ENCODE peak calls at places on chromosomes 6 and 20, in four cellular contexts. F is endodermal cell, W is WERI-Rb-1, H is stomach. K is an unnamed sample.
A peak's percentile ranks its signal among the peaks of the same experiment; 100 is the strongest.

GRCh38 chr6:139625081-139625939 is 250.9 kb upstream of the CITED2 start:
- DNase-seq in H (no peak), F (no peak), W (no peak), K (no peak)

GRCh38 chr6:27237089-27237723 is 10.3 kb upstream of the PRSS16 start:
- DNase-seq in F (peak; percentile 87), W (no peak), H (no peak), K (no peak)

GRCh38 chr6:170021579-170021978 is 269.3 kb downstream of the DLL1 start:
- DNase-seq in F (peak; percentile 18), W (no peak), H (peak; percentile 15), K (no peak)

GRCh38 chr6:80771941-80772340 is 665.5 kb downstream of the BCKDHB start:
- DNase-seq in H (no peak), W (no peak), F (peak; percentile 82), K (peak; percentile 10)

GRCh38 chr6:42877695-42878094 is 1.7 kb upstream of the RPL7L1 start:
- DNase-seq in F (no peak), H (no peak), W (no peak), K (no peak)

GRCh38 chr20:38171301-38172010 is 6.4 kb upstream of the TGM2 start:
- DNase-seq in F (no peak), H (no peak), W (peak; percentile 60), K (no peak)

GRCh38 chr6:133837801-133838349 is 51.0 kb upstream of the TCF21 start:
- DNase-seq in F (peak; percentile 96), W (peak; percentile 40), H (peak; percentile 77), K (no peak)

GRCh38 chr20:5135363-5136012 is 8.7 kb downstream of the CDS2 start:
- DNase-seq in F (peak; percentile 55), H (no peak), W (no peak), K (no peak)

GRCh38 chr6:128919831-128920230 is 36.9 kb downstream of the LAMA2 start:
- DNase-seq in W (no peak), F (no peak), H (no peak), K (no peak)

GRCh38 chr6:13427838-13428527 is 59.4 kb downstream of the GFOD1 start:
- DNase-seq in H (peak; percentile 31), W (no peak), F (peak; percentile 84), K (no peak)

GRCh38 chr6:134868812-134869211 is 81.1 kb downstream of the ALDH8A1 start:
- DNase-seq in F (no peak), H (no peak), W (no peak), K (no peak)

DNA sequence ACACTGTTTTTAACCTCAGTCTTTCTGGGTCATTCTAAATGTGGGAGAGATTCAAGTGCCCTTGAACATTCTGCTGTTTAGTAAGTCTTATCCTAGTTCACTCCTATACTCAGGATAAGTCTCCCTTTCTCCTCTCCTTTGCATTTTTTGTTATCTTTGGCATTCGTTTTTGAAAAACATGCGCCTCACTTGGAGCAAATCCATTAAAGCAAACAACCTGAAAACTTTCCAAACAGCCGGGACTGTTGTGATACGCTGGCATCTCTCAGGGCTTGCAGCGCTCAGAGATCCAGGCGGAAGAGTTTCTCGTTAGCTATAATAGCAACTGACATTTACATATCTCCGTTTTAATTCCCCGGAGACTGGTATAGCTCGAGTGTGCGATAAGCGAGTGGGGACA is 114.4 kb upstream of the SOX4 start:
- DNase-seq in F (no peak), H (no peak), W (no peak), K (peak; percentile 8)
- H3K4me3 ChIP-seq in F (no peak overlapping the region), H (no peak overlapping the region), W (no peak overlapping the region), K (no peak overlapping the region)

GRCh38 chr6:41846666-41847237 is 48.4 kb downstream of the USP49 start:
- DNase-seq in W (peak; percentile 89), F (peak; percentile 85), H (peak; percentile 53), K (peak; percentile 79)
- H3K4me3 ChIP-seq in W (no peak overlapping the region), F (no peak overlapping the region), H (no peak overlapping the region), K (no peak overlapping the region)

DNA sequence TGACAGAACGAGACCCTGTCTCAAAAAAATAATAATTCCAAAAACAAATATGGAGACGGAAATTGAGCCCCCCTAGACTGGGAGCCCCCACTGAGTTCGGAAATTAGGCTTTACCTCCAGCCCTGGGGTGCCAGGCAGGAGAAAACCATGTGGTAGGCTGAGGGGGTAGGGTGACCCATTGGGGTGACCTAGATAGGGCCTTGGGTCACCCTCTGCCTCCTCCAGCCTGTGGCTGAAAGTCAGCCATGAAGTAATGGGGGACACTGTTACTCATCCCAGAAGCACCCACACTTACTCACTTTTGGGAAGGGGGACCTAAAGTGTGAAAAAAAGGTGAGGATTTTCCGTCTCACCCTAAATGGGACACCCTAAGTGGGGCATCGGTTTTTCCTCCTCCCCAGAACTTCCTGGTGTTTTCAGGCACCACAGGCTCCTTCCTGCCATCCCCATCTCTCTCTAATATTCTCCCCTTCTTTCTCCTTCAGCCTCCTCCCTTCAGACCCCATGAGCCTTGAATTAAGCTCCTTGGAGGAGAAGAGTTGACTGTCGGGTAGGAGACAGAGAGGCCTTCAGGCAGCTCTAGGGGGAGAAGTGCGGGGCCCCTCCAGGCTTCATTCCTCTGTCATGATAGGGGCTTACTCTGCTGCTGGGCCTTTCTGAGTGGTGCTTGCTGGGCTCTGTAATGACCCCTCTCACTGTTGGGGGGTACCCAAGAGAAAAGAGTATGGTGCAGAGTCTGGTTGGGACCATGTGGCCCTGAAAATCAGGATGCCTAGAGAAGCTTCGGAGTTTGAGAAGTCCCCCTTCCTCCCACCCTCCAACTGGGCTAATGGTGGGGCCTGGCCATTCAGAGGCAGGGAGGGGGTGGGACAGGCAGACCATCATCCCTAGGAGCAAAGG is 2.4 kb downstream of the LTB start:
- DNase-seq in H (no peak), F (no peak), W (no peak), K (no peak)
- H3K4me3 ChIP-seq in H (no peak overlapping the region), F (no peak overlapping the region), W (no peak overlapping the region), K (no peak overlapping the region)

DNA sequence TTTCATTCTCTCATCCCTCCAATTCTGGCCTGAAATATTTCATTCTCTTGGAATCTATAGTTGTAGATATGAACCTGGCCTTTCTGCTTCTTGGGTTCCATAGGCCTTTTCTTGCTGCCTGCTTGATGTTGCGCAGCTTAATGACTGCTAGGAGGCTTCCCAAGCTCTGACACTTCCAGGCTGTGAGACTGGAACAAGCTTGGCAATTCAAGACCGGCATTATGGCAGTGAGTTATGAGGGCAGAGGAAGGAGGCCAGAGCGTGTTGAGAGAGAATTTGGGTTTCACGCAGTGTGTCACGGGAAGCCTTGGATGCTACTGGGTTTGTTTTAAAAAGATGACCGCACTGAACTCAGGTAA is 948 bp upstream of the DNAJC5 start:
- DNase-seq in H (no peak), W (no peak), F (no peak), K (no peak)
- H3K4me3 ChIP-seq in H (peak overlapping the region; percentile 66), W (peak overlapping the region; percentile 46), F (peak overlapping the region; percentile 77), K (peak overlapping the region; percentile 53)

GRCh38 chr6:11092654-11093053 is 980 bp upstream of the SMIM13 start:
- DNase-seq in H (no peak), W (no peak), F (no peak), K (no peak)

GRCh38 chr6:11093065-11093590 is 506 bp upstream of the SMIM13 start:
- DNase-seq in W (peak; percentile 90), H (no peak), F (no peak), K (no peak)

GRCh38 chr6:11094411-11094851 is 797 bp downstream of the SMIM13 start:
- DNase-seq in H (peak; percentile 47), F (peak; percentile 85), W (peak; percentile 60), K (no peak)

GRCh38 chr6:11096109-11096508 is 2.5 kb downstream of the SMIM13 start:
- DNase-seq in W (peak; percentile 80), H (no peak), F (peak; percentile 77), K (peak; percentile 43)

GRCh38 chr6:11093591-11094410 is at the start of gene SMIM13:
- DNase-seq in W (peak; percentile 100), F (peak; percentile 99), H (peak; percentile 98), K (peak; percentile 94)
- H3K4me3 ChIP-seq in W (peak within 1 kb of the TSS; percentile 96), F (peak within 1 kb of the TSS; percentile 95), H (peak within 1 kb of the TSS; percentile 99), K (peak within 1 kb of the TSS; percentile 82)

DNA sequence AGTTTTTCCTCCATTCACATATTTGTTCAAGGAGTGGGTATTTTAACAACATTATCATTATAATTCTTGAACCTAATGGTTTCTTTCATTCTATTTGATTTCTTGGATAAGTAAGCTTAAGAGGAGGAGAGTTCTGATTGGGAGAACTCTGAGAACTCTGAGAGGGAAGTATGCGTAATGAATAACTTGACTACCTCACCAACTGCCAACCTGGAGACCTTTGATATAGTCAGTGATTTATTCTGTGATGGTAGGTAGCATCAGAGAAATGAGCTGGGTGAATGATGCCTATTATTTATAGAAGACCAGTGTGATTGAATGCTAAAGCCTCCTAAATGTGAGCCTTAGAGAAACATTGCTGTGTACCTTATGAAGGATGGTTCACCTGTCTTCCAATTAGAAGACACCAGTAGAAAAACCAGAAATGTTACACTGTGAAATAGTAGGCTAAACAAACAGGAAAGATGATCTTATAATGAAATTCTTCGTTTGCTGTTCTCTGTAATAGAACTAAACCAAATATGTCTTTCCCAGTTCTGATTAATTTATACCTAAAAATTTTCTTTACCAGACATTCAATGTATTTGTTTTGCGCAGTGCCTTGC is 114.9 kb downstream of the RTN4IP1 start:
- DNase-seq in H (no peak), F (no peak), W (no peak), K (no peak)
- H3K4me3 ChIP-seq in H (no peak overlapping the region), F (no peak overlapping the region), W (no peak overlapping the region), K (peak overlapping the region; percentile 77)

GRCh38 chr6:140846518-140847277 is 1286.0 kb upstream of the GJE1 start:
- DNase-seq in W (no peak), H (no peak), F (no peak), K (no peak)
- H3K4me3 ChIP-seq in W (no peak overlapping the region), H (no peak overlapping the region), F (no peak overlapping the region), K (no peak overlapping the region)

DNA sequence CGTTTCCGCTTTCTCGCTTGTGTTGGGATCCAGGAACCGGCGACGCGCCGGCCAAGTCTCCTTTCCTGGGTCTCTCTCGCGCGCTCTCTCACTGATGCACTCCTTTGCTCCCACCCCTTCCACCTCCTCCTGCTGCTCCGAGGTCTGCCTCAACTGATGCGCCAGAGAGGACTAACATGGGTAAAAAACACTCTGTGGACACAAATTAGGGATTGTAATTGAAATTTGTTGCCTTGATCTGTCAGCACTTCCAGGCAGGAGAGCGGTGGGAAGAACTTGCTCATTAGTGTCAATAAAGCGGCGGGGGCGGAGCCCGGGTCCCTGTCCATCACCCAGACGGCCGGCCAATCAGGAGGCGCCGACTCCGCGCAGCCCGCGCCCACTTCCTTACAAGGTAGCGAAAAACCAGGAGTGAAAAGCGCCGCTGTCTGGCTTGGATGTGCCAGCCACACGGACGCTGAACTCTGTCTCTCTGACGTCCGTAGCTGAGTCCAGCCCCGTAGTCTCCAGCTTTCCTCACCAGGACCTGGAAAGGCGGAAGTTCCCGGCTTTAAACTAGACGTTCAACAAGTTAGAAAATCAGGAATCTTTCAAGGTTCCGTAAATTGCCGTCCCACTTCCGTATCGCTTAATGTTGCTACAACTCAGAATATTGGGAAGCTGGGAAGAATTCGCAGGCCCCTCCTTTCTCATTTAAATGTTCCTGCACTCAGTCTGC is at the start of gene TBX18:
- DNase-seq in F (peak; percentile 99), H (peak; percentile 39), W (peak; percentile 98), K (peak; percentile 99)
- H3K4me3 ChIP-seq in F (peak within 1 kb of the TSS; percentile 78), H (peak within 1 kb of the TSS; percentile 36), W (peak within 1 kb of the TSS; percentile 87), K (peak within 1 kb of the TSS; percentile 66)

DNA sequence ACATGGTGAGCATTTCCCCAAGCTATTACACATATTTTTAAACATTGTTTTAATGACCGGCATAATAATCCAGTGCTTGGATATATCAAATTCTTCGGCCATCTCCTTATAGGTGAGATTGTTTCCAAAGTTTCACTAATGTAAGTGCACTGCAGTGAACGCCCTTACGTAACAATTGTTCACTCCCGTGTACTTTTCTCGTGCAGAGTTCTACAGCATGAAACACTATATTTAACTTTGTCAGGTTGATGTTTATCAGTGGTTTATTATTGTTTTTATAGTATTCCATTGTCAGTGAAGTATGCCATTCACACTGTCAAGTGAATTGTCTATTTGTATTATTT is 3.4 kb upstream of the GZF1 start:
- DNase-seq in H (no peak), W (no peak), F (no peak), K (no peak)
- H3K4me3 ChIP-seq in H (peak overlapping the region; percentile 57), W (peak overlapping the region; percentile 50), F (peak overlapping the region; percentile 71), K (peak overlapping the region; percentile 73)

GRCh38 chr20:25538838-25539665 is 46.3 kb downstream of the NINL start:
- DNase-seq in F (no peak), H (no peak), W (no peak), K (no peak)
- H3K4me3 ChIP-seq in F (no peak overlapping the region), H (peak overlapping the region; percentile 25), W (no peak overlapping the region), K (no peak overlapping the region)

K was measured in skeletal muscle cell.